ENCODE peak calls at places on chromosomes 5 and 9, in nine cellular contexts. Y, O, M, P, C, F, B, A and H are unnamed samples. For H3K4me1, the result is how much of the 10 kb centered on the place peaks cover.

GRCh38 chr5:6391151-6391550 is 12.8 kb upstream of the MED10 start:
- DNase-seq in O (no peak), A (no peak), C (no peak), B (no peak), P (no peak), F (no peak), Y (no peak), M (no peak), H (no peak)

GRCh38 chr5:115599502-115599901 is 2.8 kb downstream of the TICAM2 start:
- DNase-seq in O (no peak), P (no peak), F (no peak), B (no peak), M (no peak), C (no peak), A (peak), Y (no peak), H (no peak)

GRCh38 chr9:27176971-27177370 is 67.9 kb downstream of the TEK start:
- DNase-seq in C (no peak), Y (no peak), P (no peak), F (no peak), A (no peak), B (no peak), M (no peak), O (no peak), H (no peak)

GRCh38 chr9:129586647-129587046 is 34.3 kb downstream of the C9orf50 start:
- DNase-seq in B (no peak), Y (no peak), A (no peak), P (no peak), F (peak), O (no peak), C (no peak), M (no peak), H (no peak)

GRCh38 chr9:114412057-114412683 is 24.4 kb upstream of the AKNA start:
- DNase-seq in A (no peak), M (no peak), B (peak), C (no peak), F (peak), P (no peak), O (no peak), Y (no peak), H (no peak)

GRCh38 chr5:36170869-36171424 is 19.0 kb downstream of the SKP2 start:
- DNase-seq in A (no peak), F (no peak), B (no peak), Y (no peak), M (no peak), C (no peak), O (no peak), P (no peak), H (no peak)

GRCh38 chr5:149420509-149421371 is 41.6 kb upstream of the IL17B start:
- DNase-seq in A (peak), Y (no peak), B (no peak), F (peak), P (no peak), C (peak), O (no peak), M (peak), H (no peak)

GRCh38 chr9:95129651-95130291 is 187.7 kb downstream of the FANCC start:
- DNase-seq in P (no peak), C (no peak), Y (no peak), A (no peak), M (no peak), F (no peak), B (no peak), O (no peak), H (no peak)

GRCh38 chr9:134367796-134368490 is 41.7 kb downstream of the RXRA start:
- DNase-seq in Y (no peak), A (no peak), O (no peak), F (no peak), M (no peak), C (peak), B (no peak), P (no peak), H (peak)

GRCh38 chr9:134368571-134368970 is 42.3 kb downstream of the RXRA start:
- DNase-seq in C (no peak), M (no peak), Y (no peak), P (no peak), B (no peak), F (no peak), A (no peak), O (no peak), H (no peak)

GRCh38 chr9:134366223-134367031 is 40.2 kb downstream of the RXRA start:
- DNase-seq in Y (peak), F (peak), M (peak), O (peak), A (peak), C (no peak), B (no peak), P (peak), H (peak)

GRCh38 chr9:134365791-134366222 is 39.6 kb downstream of the RXRA start:
- DNase-seq in C (peak), A (peak), Y (peak), B (peak), F (peak), M (peak), P (no peak), O (no peak), H (no peak)

DNA sequence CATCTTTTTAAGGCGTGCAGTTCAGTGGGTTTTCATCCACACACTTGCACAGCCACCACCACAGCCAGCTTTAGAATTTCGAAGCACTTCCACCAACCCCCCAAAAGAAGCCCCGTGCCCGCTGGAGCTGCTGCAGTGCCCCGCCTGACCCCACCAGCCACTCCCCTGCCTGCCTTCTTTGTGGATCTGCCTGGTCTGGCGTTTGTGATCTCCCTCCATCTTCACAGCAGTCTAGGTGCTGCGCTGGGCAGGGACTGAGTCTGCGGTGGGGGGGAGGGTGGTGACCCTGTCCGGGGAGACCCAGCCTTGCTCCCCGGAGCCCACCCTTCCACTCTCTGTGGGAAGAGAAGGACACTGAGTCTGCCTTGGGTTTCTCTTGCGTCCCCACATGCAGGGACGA is 40.8 kb downstream of the RXRA start:
- DNase-seq in B (no peak), P (no peak), O (no peak), M (no peak), Y (no peak), F (no peak), A (no peak), C (no peak), H (no peak)
- H3K4me1 ChIP-seq in B (under half), P (under half), O (half or more), M (half or more), Y (half or more), F (under half), A (half or more), C (under half), H (under half)

DNA sequence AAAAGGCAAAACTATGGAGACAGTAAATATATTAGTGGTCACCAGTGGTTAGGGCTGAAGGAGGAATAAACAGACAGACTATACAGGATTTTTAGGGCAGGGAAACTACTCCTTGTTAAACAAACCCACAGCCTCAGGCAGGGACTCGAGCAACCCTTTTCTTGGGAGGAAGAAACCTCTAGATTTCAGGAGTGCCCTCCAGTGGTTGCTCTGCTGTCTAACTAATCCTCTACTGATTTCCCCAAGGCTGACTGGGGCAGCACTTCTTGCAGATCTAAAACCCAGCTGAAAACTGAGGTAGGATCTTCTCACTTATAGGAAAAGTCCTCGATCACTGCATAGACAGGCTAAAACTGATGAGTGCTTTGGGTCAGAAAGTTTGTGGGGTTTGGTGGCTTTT is 176.8 kb downstream of the ISOC1 start:
- DNase-seq in Y (no peak), A (no peak), P (no peak), B (peak), M (no peak), O (no peak), F (no peak), C (peak), H (no peak)
- TF ChIP-seq CTCF in Y (peak), A (no peak), P (no peak), B (peak), M (no peak), O (no peak), F (no peak), C (peak), H (no peak)

GRCh38 chr9:15901572-15901971 is 348.7 kb downstream of the CCDC171 start:
- DNase-seq in B (no peak), M (no peak), C (no peak), Y (no peak), P (no peak), O (no peak), A (no peak), F (no peak), H (no peak)
- H3K4me3 ChIP-seq in B (no peak), M (no peak), C (no peak), Y (no peak), P (no peak), O (no peak), A (no peak), F (no peak), H (no peak)

DNA sequence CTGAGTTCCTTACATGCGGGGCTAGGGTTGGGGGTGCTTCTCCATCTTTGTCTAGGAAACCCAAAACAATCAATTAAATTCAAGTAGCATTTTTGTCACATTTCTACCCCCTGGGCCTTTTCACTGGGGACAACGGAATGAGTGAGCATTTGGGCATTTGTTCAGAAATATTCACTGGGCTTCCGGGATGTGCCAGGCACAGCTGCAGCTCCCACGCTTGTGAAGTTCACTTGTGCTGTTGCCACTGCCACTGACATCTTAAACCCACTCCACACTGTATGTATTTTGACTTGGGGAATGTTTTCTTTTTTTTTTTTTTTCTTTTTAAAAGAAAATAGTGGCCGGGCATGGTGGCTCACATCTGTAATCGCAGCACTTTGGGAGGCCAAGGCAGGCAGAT is 31.6 kb downstream of the DUSP1 start:
- DNase-seq in C (no peak), Y (no peak), A (no peak), P (no peak), O (no peak), B (no peak), M (no peak), F (no peak), H (no peak)
- H3K4me1 ChIP-seq in C (under half), Y (under half), A (under half), P (under half), O (under half), B (under half), M (under half), F (under half), H (under half)

GRCh38 chr5:170748986-170749385 is 34.5 kb upstream of the GABRP start:
- DNase-seq in M (no peak), O (no peak), F (no peak), C (no peak), P (no peak), A (no peak), Y (no peak), B (no peak), H (no peak)

GRCh38 chr5:170746081-170746951 is 37.2 kb upstream of the GABRP start:
- DNase-seq in A (peak), M (no peak), Y (no peak), B (no peak), C (peak), F (no peak), P (no peak), O (no peak), H (no peak)

GRCh38 chr5:170746952-170747340 is 36.6 kb upstream of the GABRP start:
- DNase-seq in M (no peak), Y (no peak), A (no peak), O (no peak), C (no peak), P (no peak), B (no peak), F (no peak), H (no peak)

GRCh38 chr5:170747357-170747756 is 36.2 kb upstream of the GABRP start:
- DNase-seq in B (peak), P (no peak), C (no peak), A (peak), F (no peak), Y (peak), O (no peak), M (no peak), H (no peak)

DNA sequence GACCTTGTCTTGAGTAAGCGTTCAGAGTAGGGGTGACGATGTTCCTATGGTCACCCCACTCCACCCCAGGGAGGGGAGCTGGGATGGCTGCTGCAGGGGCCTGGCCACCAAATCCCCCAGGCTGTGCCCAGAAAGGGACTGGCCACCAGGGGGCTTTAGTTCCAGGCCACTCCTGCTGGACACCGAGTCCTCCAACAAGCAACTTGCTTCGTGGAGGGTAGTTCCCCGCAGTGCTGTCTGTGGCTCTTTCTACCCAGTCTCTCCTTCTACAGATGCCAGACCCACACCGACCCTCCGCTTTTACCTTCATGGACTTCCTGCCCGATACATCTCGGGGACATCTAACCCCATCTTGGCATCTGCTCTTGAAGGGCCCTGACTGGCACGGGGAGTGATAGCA is 35.7 kb upstream of the GABRP start:
- DNase-seq in P (no peak), O (no peak), A (peak), Y (no peak), F (no peak), B (peak), M (no peak), C (peak), H (no peak)
- TF ChIP-seq CTCF in P (no peak), O (no peak), A (peak), Y (peak), F (no peak), B (peak), M (peak), C (peak), H (no peak)

GRCh38 chr9:70480405-70480980 is 66.0 kb upstream of the KLF9 start:
- DNase-seq in A (peak), B (no peak), M (peak), C (no peak), F (peak), Y (peak), O (peak), P (peak), H (peak)

GRCh38 chr9:70478963-70479641 is 64.6 kb upstream of the KLF9 start:
- DNase-seq in A (no peak), C (no peak), F (no peak), P (peak), Y (no peak), M (peak), O (peak), B (no peak), H (peak)

GRCh38 chr9:70477907-70478480 is 63.5 kb upstream of the KLF9 start:
- DNase-seq in P (peak), Y (no peak), A (no peak), O (no peak), F (no peak), C (no peak), B (no peak), M (no peak), H (no peak)

GRCh38 chr9:70481471-70481870 is 67.0 kb upstream of the KLF9 start:
- DNase-seq in Y (no peak), A (no peak), C (no peak), P (no peak), B (no peak), M (no peak), O (no peak), F (no peak), H (no peak)

GRCh38 chr9:70479880-70480291 is 65.4 kb upstream of the KLF9 start:
- DNase-seq in Y (no peak), M (peak), O (peak), P (no peak), C (peak), A (no peak), F (peak), B (no peak), H (peak)
- H3K4me3 ChIP-seq in Y (peak), M (peak), O (peak), P (no peak), C (no peak), A (no peak), F (no peak), B (no peak), H (no peak)